ENCODE peak calls at places on chromosomes 4 and X, in seven cellular contexts. V is aorta; I is mucosa of descending colon; C is CD8-positive, alpha-beta T cell; H is left lung; Q is upper lobe of left lung; B is HepG2. G is an unnamed sample. For H3K9me3, the result is how much of the 10 kb centered on the place peaks cover.

GRCh38 chr4:68319040-68319439 is 30.9 kb downstream of the YTHDC1 start:
- ATAC-seq in V (no peak), I (no peak), C (no peak), H (no peak), Q (no peak), B (no peak), G (no peak)

GRCh38 chrX:101417981-101418841 is 10.2 kb downstream of the HNRNPH2 start:
- ATAC-seq in V (peak), I (peak), C (peak), H (peak), Q (peak), B (no peak), G (peak)

GRCh38 chr4:74166823-74167222 is 8.9 kb downstream of the MTHFD2L start:
- ATAC-seq in V (no peak), I (no peak), C (no peak), H (no peak), Q (peak), B (peak), G (no peak)

GRCh38 chr4:76200771-76201224 is 12.8 kb downstream of the SCARB2 start:
- ATAC-seq in V (no peak), I (peak), C (no peak), H (peak), Q (peak), B (peak), G (no peak)

GRCh38 chr4:13605330-13605729 is 22.2 kb downstream of the BOD1L1 start:
- ATAC-seq in V (no peak), I (no peak), C (no peak), H (no peak), Q (no peak), B (no peak), G (no peak)

GRCh38 chr4:132230025-132230424 is 919.1 kb upstream of the PCDH10 start:
- ATAC-seq in V (no peak), I (no peak), C (no peak), H (no peak), Q (no peak), B (no peak), G (no peak)

GRCh38 chr4:137664416-137664815 is 132.1 kb upstream of the PCDH18 start:
- ATAC-seq in V (no peak), I (no peak), C (no peak), H (no peak), Q (no peak), B (no peak), G (no peak)

GRCh38 chrX:54479471-54480122 is 16.4 kb downstream of the FGD1 start:
- ATAC-seq in V (no peak), I (no peak), C (no peak), H (no peak), Q (no peak), B (no peak), G (no peak)

GRCh38 chr4:60846678-60847077 is 353.4 kb upstream of the ADGRL3 start:
- ATAC-seq in V (no peak), I (no peak), C (no peak), H (no peak), Q (no peak), B (no peak), G (no peak)

GRCh38 chrX:38052096-38052495 is 45.7 kb downstream of the SYTL5 start:
- ATAC-seq in V (no peak), I (no peak), C (no peak), H (no peak), Q (no peak), B (no peak), G (no peak)

GRCh38 chr4:29711226-29711625 is 1008.9 kb upstream of the PCDH7 start:
- ATAC-seq in V (no peak), I (no peak), C (no peak), H (no peak), Q (no peak), B (no peak), G (no peak)

GRCh38 chr4:38805530-38806145 is 1.0 kb upstream of the TLR1 start:
- ATAC-seq in V (peak), I (peak), C (no peak), H (peak), Q (peak), B (no peak), G (peak)

GRCh38 chr4:186810613-186811150 is 87.0 kb upstream of the FAT1 start:
- ATAC-seq in V (no peak), I (no peak), C (no peak), H (no peak), Q (no peak), B (no peak), G (no peak)

GRCh38 chrX:40267334-40268118 is 169.8 kb upstream of the BCOR start:
- ATAC-seq in V (peak), I (peak), C (no peak), H (peak), Q (no peak), B (peak), G (peak)

GRCh38 chr4:146567396-146567795 is 45.7 kb upstream of the SLC10A7 start:
- ATAC-seq in V (no peak), I (no peak), C (no peak), H (no peak), Q (no peak), B (no peak), G (no peak)

GRCh38 chr4:101232074-101232776 is 115.1 kb downstream of the PPP3CA start:
- ATAC-seq in V (peak), I (no peak), C (no peak), H (peak), Q (no peak), B (no peak), G (peak)

GRCh38 chrX:13285229-13285628 is 34.6 kb downstream of the ATXN3L start:
- ATAC-seq in V (no peak), I (no peak), C (no peak), H (no peak), Q (peak), B (no peak), G (no peak)

GRCh38 chrX:13283512-13283911 is 36.3 kb downstream of the ATXN3L start:
- ATAC-seq in V (no peak), I (peak), C (no peak), H (no peak), Q (no peak), B (no peak), G (no peak)

GRCh38 chrX:13281289-13281688 is 38.6 kb downstream of the ATXN3L start:
- ATAC-seq in V (no peak), I (no peak), C (no peak), H (no peak), Q (no peak), B (no peak), G (no peak)

GRCh38 chrX:13285693-13286092 is 34.2 kb downstream of the ATXN3L start:
- ATAC-seq in V (no peak), I (no peak), C (no peak), H (no peak), Q (peak), B (no peak), G (no peak)

GRCh38 chrX:13283968-13284914 is 35.6 kb downstream of the ATXN3L start:
- ATAC-seq in V (no peak), I (peak), C (no peak), H (no peak), Q (no peak), B (no peak), G (no peak)
- H3K9me3 ChIP-seq in V (under half), I (under half), C (under half), H (under half), Q (under half), B (under half), G (under half)

GRCh38 chr4:56433280-56433679 is 2.1 kb downstream of the PPAT start:
- ATAC-seq in V (no peak), I (no peak), C (no peak), H (no peak), Q (no peak), B (no peak), G (no peak)
- H3K4me3 ChIP-seq in V (no peak), I (no peak), C (no peak), H (no peak), Q (no peak), B (peak), G (no peak)

GRCh38 chrX:80388206-80388605 is 32.0 kb upstream of the TENT5D start:
- ATAC-seq in V (no peak), I (no peak), C (no peak), H (no peak), Q (no peak), B (no peak), G (no peak)
- H3K9me3 ChIP-seq in V (under half), I (under half), C (under half), H (under half), Q (under half), B (under half), G (under half)

GRCh38 chr4:185587065-185587443 is 51.7 kb upstream of the PDLIM3 start:
- ATAC-seq in V (no peak), I (no peak), C (no peak), H (no peak), Q (no peak), B (no peak), G (no peak)
- H3K4me3 ChIP-seq in V (no peak), I (no peak), C (peak), H (no peak), Q (peak), B (no peak), G (no peak)

GRCh38 chr4:5084911-5085475 is 33.7 kb downstream of the STK32B start:
- ATAC-seq in V (no peak), I (no peak), C (no peak), H (no peak), Q (no peak), B (no peak), G (no peak)
- H3K9me3 ChIP-seq in V (under half), I (under half), C (under half), H (under half), Q (under half), B (under half), G (under half)

G was measured in gastroesophageal sphincter.